ENCODE peak calls at places on chromosomes 5 and 9, in five cellular contexts. Z, M, V, F and I are unnamed samples. For H3K4me1, the result is how much of the 10 kb centered on the place peaks cover.

GRCh38 chr5:176664886-176665285 is 17.6 kb downstream of the TSPAN17 start:
- DNase-seq in Z (no peak), M (no peak), V (no peak), F (no peak), I (no peak)

GRCh38 chr9:113233146-113233545 is 11.8 kb downstream of the SLC31A1 start:
- DNase-seq in Z (no peak), M (no peak), V (no peak), F (no peak), I (no peak)

GRCh38 chr9:136050706-136051567 is 44.2 kb downstream of the NACC2 start:
- DNase-seq in Z (no peak), M (peak), V (peak), F (peak), I (no peak)

GRCh38 chr5:64333891-64334290 is 168.2 kb downstream of the RNF180 start:
- DNase-seq in Z (no peak), M (no peak), V (no peak), F (no peak), I (no peak)

GRCh38 chr5:76947064-76947463 is 5.8 kb upstream of the CRHBP start:
- DNase-seq in Z (no peak), M (no peak), V (no peak), F (no peak), I (no peak)

GRCh38 chr5:124698774-124699173 is 47.7 kb downstream of the ZNF608 start:
- DNase-seq in Z (no peak), M (no peak), V (no peak), F (no peak), I (no peak)

GRCh38 chr9:88949961-88950340 is 41.3 kb upstream of the S1PR3 start:
- DNase-seq in Z (no peak), M (no peak), V (no peak), F (no peak), I (no peak)

GRCh38 chr9:133703571-133704399 is 34.4 kb downstream of the SARDH start:
- DNase-seq in Z (no peak), M (no peak), V (peak), F (no peak), I (no peak)

DNA sequence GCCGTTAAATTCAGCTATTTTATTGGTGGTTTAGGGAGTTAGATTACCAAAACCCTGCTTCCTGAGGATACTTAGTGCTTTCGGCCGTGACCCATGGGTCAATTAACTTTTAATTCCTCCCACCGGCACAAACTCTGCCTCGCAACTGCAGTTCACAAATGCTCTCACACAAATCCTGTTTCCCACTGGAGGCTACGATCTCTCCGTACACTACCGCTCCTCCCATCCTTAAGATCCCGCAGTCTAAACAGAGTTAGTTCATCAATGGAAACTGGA is 440 bp upstream of the NAIF1 start:
- DNase-seq in Z (no peak), M (no peak), V (no peak), F (no peak), I (no peak)
- H3K4me1 ChIP-seq in Z (under half), M (under half), V (half or more), F (half or more), I (half or more)

DNA sequence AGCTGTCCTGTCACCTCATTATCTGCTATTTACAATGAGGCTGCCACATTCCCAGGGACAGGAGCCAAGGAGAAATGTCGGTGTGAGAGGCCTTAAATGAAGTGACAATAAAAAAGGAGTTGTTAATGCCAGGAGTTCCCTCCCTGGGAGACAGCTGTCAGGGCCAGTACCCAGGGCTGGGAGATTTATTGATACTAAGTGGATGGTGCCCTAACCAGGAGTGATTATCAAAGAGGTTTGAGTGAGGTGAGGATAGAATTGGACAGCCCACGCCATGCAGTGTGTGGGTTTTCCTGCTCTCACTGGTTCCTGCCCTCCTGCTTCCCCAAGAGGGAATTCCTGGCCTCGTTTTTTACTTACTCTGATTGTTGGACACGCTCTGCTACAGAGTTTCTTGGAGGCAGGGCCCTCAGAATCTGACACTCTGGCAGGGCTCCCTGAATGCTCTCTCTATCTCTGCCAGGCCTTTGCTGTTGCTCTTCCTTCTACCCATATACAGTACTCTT is 150.8 kb downstream of the GRIA1 start:
- DNase-seq in Z (no peak), M (no peak), V (no peak), F (no peak), I (no peak)
- TF ChIP-seq POLR2AphosphoS5 in Z (no peak), M (no peak), V (no peak), F (no peak), I (no peak)

GRCh38 chr9:93207860-93208734 is 24.2 kb downstream of the WNK2 start:
- DNase-seq in Z (no peak), M (no peak), V (no peak), F (no peak), I (no peak)
- H3K4me1 ChIP-seq in Z (under half), M (under half), V (half or more), F (half or more), I (half or more)

GRCh38 chr5:149229298-149229937 is 42.2 kb upstream of the AFAP1L1 start:
- DNase-seq in Z (no peak), M (no peak), V (no peak), F (no peak), I (no peak)

GRCh38 chr5:149224282-149224681 is 47.4 kb upstream of the AFAP1L1 start:
- DNase-seq in Z (no peak), M (no peak), V (no peak), F (no peak), I (no peak)

GRCh38 chr5:149227168-149227826 is 44.4 kb upstream of the AFAP1L1 start:
- DNase-seq in Z (peak), M (no peak), V (no peak), F (peak), I (no peak)

GRCh38 chr5:149223081-149223848 is 48.4 kb upstream of the AFAP1L1 start:
- DNase-seq in Z (no peak), M (no peak), V (no peak), F (no peak), I (no peak)

DNA sequence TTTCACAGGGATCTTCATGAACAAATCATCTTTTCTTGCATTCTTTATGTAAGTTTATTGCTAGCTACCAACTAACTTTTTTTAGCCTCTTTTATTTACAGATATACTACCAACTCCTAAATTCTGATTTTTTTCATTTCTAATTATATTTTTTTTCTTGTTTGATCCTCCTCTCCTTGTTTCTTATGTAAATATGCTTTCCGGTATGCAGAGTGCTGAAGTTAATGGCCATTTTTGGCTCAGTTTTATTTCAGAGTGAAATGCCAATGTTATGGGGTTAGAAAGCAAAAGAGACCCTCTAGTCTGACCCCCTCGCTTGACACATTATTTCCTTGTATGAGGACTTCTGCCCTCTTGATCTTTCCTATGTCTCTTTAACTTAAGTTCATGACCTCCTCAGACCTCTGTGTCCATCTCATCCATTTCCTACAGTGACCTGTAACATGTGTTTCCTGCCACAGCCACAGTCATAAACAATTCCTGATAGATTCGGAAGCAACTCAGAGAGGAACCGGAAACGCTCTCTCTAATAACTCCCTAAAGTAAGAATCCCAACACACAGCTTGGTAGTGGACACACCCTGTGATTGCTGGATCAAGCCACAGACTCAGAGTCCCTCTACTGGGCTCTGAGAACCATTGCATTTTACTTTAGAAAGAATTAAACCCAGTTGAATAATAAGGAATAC is 42.9 kb upstream of the AFAP1L1 start:
- DNase-seq in Z (peak), M (no peak), V (peak), F (peak), I (no peak)
- TF ChIP-seq POLR2AphosphoS5 in Z (peak), M (no peak), V (peak), F (no peak), I (peak)

GRCh38 chr5:151096001-151096373 is 15.2 kb upstream of the TNIP1 start:
- DNase-seq in Z (no peak), M (no peak), V (no peak), F (no peak), I (no peak)
- H3K4me1 ChIP-seq in Z (under half), M (under half), V (under half), F (under half), I (under half)

DNA sequence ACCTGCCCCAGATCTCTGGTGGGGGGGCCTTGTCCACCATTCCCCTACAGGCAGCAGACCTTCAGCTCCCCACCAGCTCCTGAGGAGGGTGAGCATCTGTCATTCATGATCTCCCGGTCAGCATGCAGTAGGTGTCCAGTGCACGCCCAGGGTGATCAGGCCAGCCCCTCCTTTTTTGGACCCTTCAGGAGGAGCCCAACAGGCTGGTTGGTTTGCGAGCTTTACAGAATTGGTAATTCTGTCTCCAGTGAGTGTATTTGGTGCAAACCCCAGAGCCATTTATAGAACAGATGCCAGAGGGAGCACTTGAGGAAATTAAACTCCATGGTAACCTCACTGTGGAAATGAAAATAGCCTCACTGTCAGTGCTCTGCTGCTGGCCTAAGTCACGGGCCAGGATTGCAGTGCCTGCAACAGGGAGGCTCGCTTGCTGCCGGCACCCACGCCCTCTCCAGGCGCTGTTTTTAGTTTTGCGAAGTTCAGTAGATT is 23.4 kb downstream of the WNK2 start:
- DNase-seq in Z (no peak), M (no peak), V (peak), F (no peak), I (no peak)
- TF ChIP-seq POLR2AphosphoS5 in Z (no peak), M (no peak), V (peak), F (no peak), I (peak)